ENCODE peak calls at places on chromosomes 2 and 18, in five cellular contexts. Q is pancreas, M is WTC11, X is HepG2, S is foreskin fibroblast. Y is an unnamed sample.

GRCh38 chr2:52144588-52144987 is 1112.7 kb upstream of the NRXN1 start:
- DNase-seq in Q (no peak), M (peak), X (no peak), S (no peak), Y (no peak)

GRCh38 chr2:128322651-128323491 is 4.2 kb upstream of the HS6ST1 start:
- DNase-seq in Q (no peak), M (peak), X (no peak), S (no peak), Y (peak)

GRCh38 chr2:74510272-74510671 is 2.8 kb upstream of the PCGF1 start:
- DNase-seq in Q (no peak), M (no peak), X (no peak), S (no peak), Y (no peak)

GRCh38 chr2:26481705-26482104 is 3.8 kb upstream of the OTOF start:
- DNase-seq in Q (no peak), M (no peak), X (no peak), S (no peak), Y (no peak)

GRCh38 chr2:97732436-97733340 is 19.3 kb downstream of the ZAP70 start:
- DNase-seq in Q (no peak), M (no peak), X (no peak), S (no peak), Y (no peak)

GRCh38 chr2:188322569-188323531 is 31.2 kb downstream of the GULP1 start:
- DNase-seq in Q (peak), M (no peak), X (no peak), S (no peak), Y (no peak)

GRCh38 chr18:25457196-25457595 is 105.2 kb upstream of the ZNF521 start:
- DNase-seq in Q (no peak), M (no peak), X (no peak), S (no peak), Y (no peak)

GRCh38 chr2:227325824-227326195 is 759 bp downstream of the MFF start:
- DNase-seq in Q (peak), M (peak), X (peak), S (peak), Y (peak)

GRCh38 chr18:23228102-23229051 is 93.1 kb downstream of the CABLES1 start:
- DNase-seq in Q (no peak), M (no peak), X (no peak), S (no peak), Y (no peak)

GRCh38 chr2:32688511-32688910 is 60.7 kb downstream of the TTC27 start:
- DNase-seq in Q (no peak), M (no peak), X (no peak), S (peak), Y (no peak)

GRCh38 chr2:20525041-20526035 is 78.5 kb downstream of the RHOB start:
- DNase-seq in Q (no peak), M (no peak), X (peak), S (peak), Y (no peak)

GRCh38 chr2:237625216-237625705 is 2.1 kb upstream of the LRRFIP1 start:
- DNase-seq in Q (no peak), M (no peak), X (peak), S (no peak), Y (peak)

GRCh38 chr2:191799526-191799925 is 47.4 kb downstream of the CAVIN2 start:
- DNase-seq in Q (no peak), M (no peak), X (no peak), S (no peak), Y (no peak)

GRCh38 chr2:109516445-109517117 is 97.2 kb downstream of the SEPTIN10 start:
- DNase-seq in Q (no peak), M (peak), X (peak), S (no peak), Y (peak)

GRCh38 chr2:180203972-180204371 is 196.9 kb upstream of the CWC22 start:
- DNase-seq in Q (no peak), M (no peak), X (no peak), S (peak), Y (peak)

GRCh38 chr2:157476915-157477709 is 33.2 kb upstream of the CYTIP start:
- DNase-seq in Q (no peak), M (no peak), X (no peak), S (no peak), Y (no peak)

GRCh38 chr2:54680397-54681032 is 42.9 kb upstream of the EML6 start:
- DNase-seq in Q (no peak), M (no peak), X (no peak), S (no peak), Y (peak)

GRCh38 chr2:68122680-68122964 is 35.1 kb upstream of the PNO1 start:
- DNase-seq in Q (no peak), M (no peak), X (no peak), S (no peak), Y (no peak)

GRCh38 chr18:27996792-27997191 is 180.1 kb downstream of the CDH2 start:
- DNase-seq in Q (no peak), M (no peak), X (no peak), S (no peak), Y (no peak)

GRCh38 chr2:69095246-69095645 is 82.3 kb downstream of the ANTXR1 start:
- DNase-seq in Q (no peak), M (no peak), X (no peak), S (peak), Y (no peak)

GRCh38 chr2:216742411-216742810 is 47.1 kb upstream of the IGFBP5 start:
- DNase-seq in Q (peak), M (no peak), X (no peak), S (no peak), Y (peak)

GRCh38 chr2:189483571-189484415 is 42.5 kb downstream of the WDR75 start:
- DNase-seq in Q (no peak), M (no peak), X (no peak), S (no peak), Y (no peak)

DNA sequence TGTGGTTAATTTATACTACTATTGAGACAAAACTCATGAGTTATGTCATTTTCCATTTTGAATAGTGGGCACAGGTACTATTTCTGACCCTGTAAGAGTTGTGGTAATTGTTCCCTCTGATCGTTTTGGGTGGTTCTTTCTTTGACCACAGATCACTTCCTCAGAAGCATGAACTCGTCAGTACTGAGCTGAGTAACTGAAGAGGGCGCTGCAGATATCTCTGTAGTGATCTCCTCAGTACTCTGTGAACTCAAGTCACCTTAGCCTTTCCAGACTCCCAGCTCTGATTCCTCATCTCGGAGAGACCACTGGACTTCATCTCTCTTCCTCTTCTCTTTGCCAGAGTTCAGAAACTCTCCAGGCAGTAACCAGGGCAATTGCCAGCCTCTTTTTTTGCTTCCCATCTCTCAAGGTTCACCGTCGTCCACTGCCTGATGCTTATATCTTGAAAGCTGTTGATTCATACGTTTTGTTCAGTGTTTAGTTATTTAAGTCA is 9.4 kb upstream of the IL1RL1 start:
- DNase-seq in Q (no peak), M (peak), X (no peak), S (no peak), Y (peak)
- TF ChIP-seq CTCF in Q (no peak), M (no peak), X (peak), S (no peak), Y (peak)

GRCh38 chr18:35854095-35854494 is 118.4 kb upstream of the RMP24 start:
- DNase-seq in Q (no peak), M (no peak), X (no peak), S (no peak), Y (no peak)
- TF ChIP-seq CTCF in Q (no peak), M (no peak), X (no peak), S (no peak), Y (no peak)

DNA sequence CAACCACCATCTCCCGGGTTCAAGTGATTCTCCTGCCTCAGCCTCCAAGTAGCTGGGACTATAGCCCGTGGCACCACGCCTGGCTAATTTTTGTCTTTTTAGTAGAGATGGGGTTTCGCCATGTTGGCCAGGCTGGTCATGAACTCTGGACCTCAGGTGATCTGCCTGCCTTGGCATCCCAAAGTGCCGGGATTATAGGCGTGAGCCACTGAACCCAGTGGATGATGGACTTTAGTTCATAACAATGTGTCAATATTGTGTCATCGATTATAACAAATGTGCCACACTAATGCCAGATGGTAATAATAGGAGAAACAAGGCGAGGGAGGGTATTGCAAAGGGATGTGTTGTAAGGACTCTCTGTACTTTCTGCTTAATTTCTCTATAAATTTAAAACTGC is 216.6 kb downstream of the ZBTB7C start:
- DNase-seq in Q (no peak), M (no peak), X (no peak), S (no peak), Y (no peak)
- TF ChIP-seq CTCF in Q (no peak), M (no peak), X (no peak), S (no peak), Y (no peak)

GRCh38 chr2:182917924-182918323 is 51.5 kb upstream of the FRZB start:
- DNase-seq in Q (no peak), M (no peak), X (no peak), S (no peak), Y (no peak)
- TF ChIP-seq CTCF in Q (no peak), M (no peak), X (no peak), S (no peak), Y (no peak)

DNA sequence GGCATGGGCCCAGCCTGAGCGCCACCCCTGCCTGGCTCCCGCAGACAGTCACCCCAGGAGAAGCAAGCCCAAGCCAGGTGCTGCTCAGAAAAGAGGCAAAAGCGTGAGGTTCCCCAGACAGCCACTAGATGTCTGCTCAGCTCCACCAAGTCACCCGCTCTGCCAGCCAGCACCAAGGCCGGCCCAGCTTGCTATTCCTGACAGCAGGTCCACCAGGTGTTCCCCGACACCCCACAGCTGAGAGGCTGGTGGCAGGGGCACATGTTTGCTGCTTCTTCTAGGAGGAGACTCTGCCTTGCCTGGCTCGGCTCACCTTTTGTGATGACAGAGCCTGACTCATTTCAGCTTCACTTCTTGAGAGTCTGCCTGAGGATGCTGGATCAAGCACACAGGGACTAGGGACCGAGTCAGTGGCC is 206.7 kb downstream of the MGAT5 start:
- DNase-seq in Q (peak), M (peak), X (peak), S (peak), Y (peak)
- TF ChIP-seq CTCF in Q (peak), M (peak), X (peak), S (peak), Y (peak)

GRCh38 chr2:43455296-43455695 is 140.5 kb downstream of the THADA start:
- DNase-seq in Q (no peak), M (no peak), X (no peak), S (no peak), Y (no peak)

GRCh38 chr2:43454791-43455190 is 141.0 kb downstream of the THADA start:
- DNase-seq in Q (no peak), M (no peak), X (no peak), S (no peak), Y (no peak)

GRCh38 chr2:43458002-43458628 is 137.7 kb downstream of the THADA start:
- DNase-seq in Q (no peak), M (no peak), X (no peak), S (peak), Y (no peak)

GRCh38 chr2:43453771-43454170 is 142.1 kb downstream of the THADA start:
- DNase-seq in Q (no peak), M (no peak), X (no peak), S (no peak), Y (no peak)

GRCh38 chr2:43455735-43456642 is 139.8 kb downstream of the THADA start:
- DNase-seq in Q (no peak), M (no peak), X (peak), S (peak), Y (no peak)
- TF ChIP-seq CTCF in Q (no peak), M (no peak), X (peak), S (no peak), Y (no peak)

DNA sequence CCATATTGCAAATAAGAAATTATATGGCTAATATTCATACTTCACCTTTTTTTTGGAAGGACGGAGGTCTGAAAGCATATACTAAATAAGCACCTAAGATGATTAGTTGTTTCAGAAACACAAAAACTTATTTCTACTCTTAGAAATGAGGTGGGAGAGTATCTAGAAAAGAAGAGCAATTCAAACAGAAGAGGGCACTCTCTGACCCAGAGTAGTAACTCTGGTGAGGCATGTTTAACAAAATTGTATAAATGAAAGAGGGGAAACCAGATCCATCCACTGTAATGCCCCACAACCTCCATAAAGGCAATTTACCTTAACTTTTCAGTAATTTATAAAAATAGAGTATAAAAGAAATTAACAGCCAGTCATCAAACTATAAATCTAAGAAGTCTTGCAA is 669.6 kb upstream of the VRK2 start:
- DNase-seq in Q (no peak), M (no peak), X (no peak), S (no peak), Y (no peak)
- TF ChIP-seq CTCF in Q (no peak), M (no peak), X (peak), S (no peak), Y (no peak)

GRCh38 chr2:44716131-44716530 is 225.4 kb upstream of the SIX3 start:
- DNase-seq in Q (no peak), M (no peak), X (no peak), S (peak), Y (no peak)

GRCh38 chr2:44713170-44713569 is 228.3 kb upstream of the SIX3 start:
- DNase-seq in Q (no peak), M (no peak), X (no peak), S (no peak), Y (no peak)

GRCh38 chr2:44718431-44718830 is 223.1 kb upstream of the SIX3 start:
- DNase-seq in Q (no peak), M (no peak), X (no peak), S (no peak), Y (no peak)

GRCh38 chr2:44719564-44719963 is 221.9 kb upstream of the SIX3 start:
- DNase-seq in Q (no peak), M (no peak), X (no peak), S (no peak), Y (no peak)

GRCh38 chr2:44715671-44716077 is 225.8 kb upstream of the SIX3 start:
- DNase-seq in Q (no peak), M (peak), X (peak), S (peak), Y (no peak)
- TF ChIP-seq CTCF in Q (no peak), M (no peak), X (peak), S (peak), Y (peak)

GRCh38 chr2:231387904-231388724 is 7.4 kb upstream of the B3GNT7 start:
- DNase-seq in Q (no peak), M (peak), X (peak), S (peak), Y (peak)
- TF ChIP-seq CTCF in Q (no peak), M (no peak), X (peak), S (no peak), Y (no peak)

GRCh38 chr18:57437782-57438668 is 2.9 kb downstream of the ONECUT2 start:
- DNase-seq in Q (peak), M (peak), X (peak), S (peak), Y (peak)
- TF ChIP-seq CTCF in Q (peak), M (peak), X (peak), S (peak), Y (peak)

Y was measured in heart left ventricle.